ENCODE peak calls at places on chromosomes 16 and 17, in eight cellular contexts. One of them, this sample, is unnamed.

GRCh38 chr17:40841246-40841645 is 18.8 kb upstream of the KRT10 start:
- DNase-seq in non-pigmented ciliary epithelial cell: no peak
- DNase-seq in osteocyte: no peak
- DNase-seq in NAMALWA: no peak
- DNase-seq in activated CD8-positive, alpha-beta T cell treated with anti-CD3 and anti-CD28 coated beads for 36 hours: no peak
- DNase-seq in fibroblast of the aortic adventitia: no peak
- DNase-seq in effector CD4-positive, alpha-beta T cell: no peak
- DNase-seq in CD4-positive, CD25-positive, alpha-beta regulatory T cell: no peak
- DNase-seq in this sample: no peak

GRCh38 chr16:73956592-73957495 is 339.8 kb upstream of the PSMD7 start:
- DNase-seq in CD4-positive, CD25-positive, alpha-beta regulatory T cell: no peak
- DNase-seq in NAMALWA: peak; percentile 78
- DNase-seq in effector CD4-positive, alpha-beta T cell: no peak
- DNase-seq in activated CD8-positive, alpha-beta T cell treated with anti-CD3 and anti-CD28 coated beads for 36 hours: peak; percentile 66
- DNase-seq in fibroblast of the aortic adventitia: peak; percentile 65
- DNase-seq in osteocyte: no peak
- DNase-seq in non-pigmented ciliary epithelial cell: peak; percentile 32
- DNase-seq in this sample: peak; percentile 84

GRCh38 chr17:48047741-48048320 is 328 bp upstream of the NFE2L1 start:
- DNase-seq in fibroblast of the aortic adventitia: peak; percentile 100
- DNase-seq in activated CD8-positive, alpha-beta T cell treated with anti-CD3 and anti-CD28 coated beads for 36 hours: peak; percentile 100
- DNase-seq in NAMALWA: peak; percentile 99
- DNase-seq in non-pigmented ciliary epithelial cell: peak; percentile 99
- DNase-seq in osteocyte: peak; percentile 99
- DNase-seq in effector CD4-positive, alpha-beta T cell: peak; percentile 98
- DNase-seq in CD4-positive, CD25-positive, alpha-beta regulatory T cell: peak; percentile 97
- DNase-seq in this sample: peak; percentile 99

GRCh38 chr16:11514283-11514682 is 72.4 kb downstream of the LITAF start:
- DNase-seq in fibroblast of the aortic adventitia: no peak
- DNase-seq in activated CD8-positive, alpha-beta T cell treated with anti-CD3 and anti-CD28 coated beads for 36 hours: no peak
- DNase-seq in osteocyte: no peak
- DNase-seq in effector CD4-positive, alpha-beta T cell: no peak
- DNase-seq in non-pigmented ciliary epithelial cell: no peak
- DNase-seq in CD4-positive, CD25-positive, alpha-beta regulatory T cell: no peak
- DNase-seq in NAMALWA: no peak
- DNase-seq in this sample: no peak

GRCh38 chr17:75854111-75854748 is 905 bp downstream of the WBP2 start:
- DNase-seq in effector CD4-positive, alpha-beta T cell: no peak
- DNase-seq in CD4-positive, CD25-positive, alpha-beta regulatory T cell: no peak
- DNase-seq in osteocyte: no peak
- DNase-seq in NAMALWA: no peak
- DNase-seq in activated CD8-positive, alpha-beta T cell treated with anti-CD3 and anti-CD28 coated beads for 36 hours: no peak
- DNase-seq in fibroblast of the aortic adventitia: peak; percentile 63
- DNase-seq in non-pigmented ciliary epithelial cell: no peak
- DNase-seq in this sample: no peak

GRCh38 chr17:81682565-81683207 is 911 bp downstream of the ARL16 start:
- DNase-seq in NAMALWA: no peak
- DNase-seq in non-pigmented ciliary epithelial cell: no peak
- DNase-seq in osteocyte: no peak
- DNase-seq in effector CD4-positive, alpha-beta T cell: no peak
- DNase-seq in CD4-positive, CD25-positive, alpha-beta regulatory T cell: no peak
- DNase-seq in activated CD8-positive, alpha-beta T cell treated with anti-CD3 and anti-CD28 coated beads for 36 hours: no peak
- DNase-seq in fibroblast of the aortic adventitia: peak; percentile 11
- DNase-seq in this sample: no peak

GRCh38 chr17:57531648-57532486 is 213.2 kb downstream of the CCDC182 start:
- DNase-seq in fibroblast of the aortic adventitia: no peak
- DNase-seq in CD4-positive, CD25-positive, alpha-beta regulatory T cell: no peak
- DNase-seq in NAMALWA: no peak
- DNase-seq in non-pigmented ciliary epithelial cell: no peak
- DNase-seq in activated CD8-positive, alpha-beta T cell treated with anti-CD3 and anti-CD28 coated beads for 36 hours: peak; percentile 11
- DNase-seq in effector CD4-positive, alpha-beta T cell: no peak
- DNase-seq in osteocyte: no peak
- DNase-seq in this sample: no peak

GRCh38 chr16:87047221-87048037 is 269.8 kb downstream of the C16orf95 start:
- DNase-seq in fibroblast of the aortic adventitia: no peak
- DNase-seq in effector CD4-positive, alpha-beta T cell: no peak
- DNase-seq in osteocyte: no peak
- DNase-seq in activated CD8-positive, alpha-beta T cell treated with anti-CD3 and anti-CD28 coated beads for 36 hours: no peak
- DNase-seq in NAMALWA: no peak
- DNase-seq in non-pigmented ciliary epithelial cell: no peak
- DNase-seq in CD4-positive, CD25-positive, alpha-beta regulatory T cell: no peak
- DNase-seq in this sample: no peak

GRCh38 chr17:50027639-50028206 is 28.2 kb upstream of the ITGA3 start:
- DNase-seq in osteocyte: peak; percentile 88
- DNase-seq in CD4-positive, CD25-positive, alpha-beta regulatory T cell: no peak
- DNase-seq in effector CD4-positive, alpha-beta T cell: no peak
- DNase-seq in activated CD8-positive, alpha-beta T cell treated with anti-CD3 and anti-CD28 coated beads for 36 hours: peak; percentile 28
- DNase-seq in NAMALWA: no peak
- DNase-seq in fibroblast of the aortic adventitia: peak; percentile 86
- DNase-seq in non-pigmented ciliary epithelial cell: peak; percentile 75
- DNase-seq in this sample: no peak

GRCh38 chr16:66387817-66388332 is 21.4 kb downstream of the CDH5 start:
- DNase-seq in non-pigmented ciliary epithelial cell: no peak
- DNase-seq in CD4-positive, CD25-positive, alpha-beta regulatory T cell: no peak
- DNase-seq in activated CD8-positive, alpha-beta T cell treated with anti-CD3 and anti-CD28 coated beads for 36 hours: no peak
- DNase-seq in osteocyte: no peak
- DNase-seq in NAMALWA: no peak
- DNase-seq in fibroblast of the aortic adventitia: no peak
- DNase-seq in effector CD4-positive, alpha-beta T cell: no peak
- DNase-seq in this sample: no peak

GRCh38 chr17:12966413-12966812 is 51.4 kb downstream of the ELAC2 start:
- DNase-seq in effector CD4-positive, alpha-beta T cell: no peak
- DNase-seq in activated CD8-positive, alpha-beta T cell treated with anti-CD3 and anti-CD28 coated beads for 36 hours: no peak
- DNase-seq in fibroblast of the aortic adventitia: no peak
- DNase-seq in osteocyte: no peak
- DNase-seq in NAMALWA: no peak
- DNase-seq in CD4-positive, CD25-positive, alpha-beta regulatory T cell: no peak
- DNase-seq in non-pigmented ciliary epithelial cell: no peak
- DNase-seq in this sample: no peak

GRCh38 chr17:70241071-70241470 is 71.7 kb downstream of the KCNJ2 start:
- DNase-seq in effector CD4-positive, alpha-beta T cell: no peak
- DNase-seq in non-pigmented ciliary epithelial cell: no peak
- DNase-seq in CD4-positive, CD25-positive, alpha-beta regulatory T cell: no peak
- DNase-seq in fibroblast of the aortic adventitia: no peak
- DNase-seq in osteocyte: no peak
- DNase-seq in activated CD8-positive, alpha-beta T cell treated with anti-CD3 and anti-CD28 coated beads for 36 hours: no peak
- DNase-seq in NAMALWA: no peak
- DNase-seq in this sample: no peak

GRCh38 chr17:7019839-7020519 is 2.9 kb upstream of the BCL6B start:
- DNase-seq in non-pigmented ciliary epithelial cell: no peak
- DNase-seq in CD4-positive, CD25-positive, alpha-beta regulatory T cell: no peak
- DNase-seq in osteocyte: no peak
- DNase-seq in NAMALWA: no peak
- DNase-seq in activated CD8-positive, alpha-beta T cell treated with anti-CD3 and anti-CD28 coated beads for 36 hours: no peak
- DNase-seq in fibroblast of the aortic adventitia: peak; percentile 62
- DNase-seq in effector CD4-positive, alpha-beta T cell: no peak
- DNase-seq in this sample: no peak

GRCh38 chr17:54096216-54096615 is 273.5 kb downstream of the KIF2B start:
- DNase-seq in NAMALWA: no peak
- DNase-seq in non-pigmented ciliary epithelial cell: no peak
- DNase-seq in CD4-positive, CD25-positive, alpha-beta regulatory T cell: no peak
- DNase-seq in activated CD8-positive, alpha-beta T cell treated with anti-CD3 and anti-CD28 coated beads for 36 hours: no peak
- DNase-seq in osteocyte: no peak
- DNase-seq in effector CD4-positive, alpha-beta T cell: no peak
- DNase-seq in fibroblast of the aortic adventitia: no peak
- DNase-seq in this sample: no peak

GRCh38 chr16:23893976-23894375 is 58.2 kb downstream of the PRKCB start:
- DNase-seq in fibroblast of the aortic adventitia: no peak
- DNase-seq in CD4-positive, CD25-positive, alpha-beta regulatory T cell: no peak
- DNase-seq in osteocyte: peak; percentile 40
- DNase-seq in non-pigmented ciliary epithelial cell: no peak
- DNase-seq in activated CD8-positive, alpha-beta T cell treated with anti-CD3 and anti-CD28 coated beads for 36 hours: no peak
- DNase-seq in effector CD4-positive, alpha-beta T cell: no peak
- DNase-seq in NAMALWA: no peak
- DNase-seq in this sample: no peak

This sample was measured in Karpas-422.